ENCODE peak calls at places on chromosomes 11 and 22, in nine cellular contexts. P, X, T, S, A, I, H, W and V are unnamed samples.

GRCh38 chr11:23233075-23233474 is 372.8 kb upstream of the CCDC179 start:
- DNase-seq in P (no peak), X (no peak), T (no peak), S (no peak), A (no peak), I (no peak), H (no peak), W (peak), V (no peak)

GRCh38 chr11:16984229-16984628 is 30.0 kb downstream of the PLEKHA7 start:
- DNase-seq in P (no peak), X (no peak), T (no peak), S (no peak), A (no peak), I (no peak), H (no peak), W (no peak), V (no peak)

GRCh38 chr11:1639666-1640065 is 10.1 kb downstream of the KRTAP5-5 start:
- DNase-seq in P (no peak), X (no peak), T (no peak), S (no peak), A (no peak), I (no peak), H (no peak), W (no peak), V (no peak)

GRCh38 chr11:57491371-57492061 is 24.0 kb downstream of the SLC43A1 start:
- DNase-seq in P (peak), X (no peak), T (no peak), S (no peak), A (no peak), I (no peak), H (no peak), W (no peak), V (no peak)

GRCh38 chr11:12279672-12280108 is 97.7 kb upstream of the PARVA start:
- DNase-seq in P (no peak), X (peak), T (no peak), S (no peak), A (no peak), I (no peak), H (no peak), W (no peak), V (no peak)

GRCh38 chr22:25623310-25623734 is 58.8 kb downstream of the GRK3 start:
- DNase-seq in P (no peak), X (no peak), T (no peak), S (no peak), A (no peak), I (no peak), H (no peak), W (no peak), V (no peak)

GRCh38 chr11:1938343-1939005 is 8.7 kb upstream of the MRPL23 start:
- DNase-seq in P (no peak), X (peak), T (no peak), S (no peak), A (no peak), I (no peak), H (no peak), W (no peak), V (no peak)

GRCh38 chr22:36211237-36211881 is 9.8 kb upstream of the APOL4 start:
- DNase-seq in P (no peak), X (peak), T (no peak), S (no peak), A (no peak), I (no peak), H (no peak), W (peak), V (no peak)

GRCh38 chr22:25357056-25357455 is 137.6 kb downstream of the CRYBB2 start:
- DNase-seq in P (no peak), X (no peak), T (no peak), S (no peak), A (no peak), I (no peak), H (no peak), W (no peak), V (peak)

GRCh38 chr11:45556851-45557707 is 108.3 kb downstream of the CHST1 start:
- DNase-seq in P (no peak), X (no peak), T (no peak), S (no peak), A (no peak), I (no peak), H (no peak), W (no peak), V (no peak)

GRCh38 chr11:116179346-116179850 is 593.4 kb downstream of the BUD13 start:
- DNase-seq in P (no peak), X (no peak), T (no peak), S (no peak), A (no peak), I (no peak), H (no peak), W (no peak), V (no peak)

GRCh38 chr11:1968454-1968995 is 21.4 kb downstream of the MRPL23 start:
- DNase-seq in P (no peak), X (peak), T (no peak), S (peak), A (no peak), I (no peak), H (no peak), W (no peak), V (peak)

DNA sequence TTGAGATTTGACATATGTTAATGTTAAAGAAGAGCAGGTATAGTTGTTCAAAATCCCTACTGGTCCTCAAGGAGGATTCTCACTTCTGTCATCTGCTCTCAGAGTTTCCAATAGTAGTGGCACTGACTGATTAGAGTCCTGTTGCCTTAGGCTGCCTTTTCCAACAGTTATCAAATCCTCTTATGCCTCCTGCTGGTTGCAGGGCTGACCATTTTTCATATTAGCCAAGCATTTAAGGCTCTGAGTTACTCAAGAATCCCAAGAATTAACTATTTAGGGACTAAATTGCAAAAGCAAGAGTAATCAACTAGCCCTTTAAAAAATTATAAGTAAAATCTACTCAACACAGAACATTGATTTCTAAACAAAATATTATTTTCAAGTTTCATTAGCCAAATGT is 212.0 kb upstream of the CHORDC1 start:
- DNase-seq in P (no peak), X (no peak), T (no peak), S (no peak), A (no peak), I (no peak), H (peak), W (no peak), V (no peak)
- TF ChIP-seq CTCF in P (no peak), X (peak), T (no peak), S (no peak), A (no peak), I (no peak), H (no peak), W (no peak), V (no peak)

GRCh38 chr22:39965749-39966148 is 5.6 kb downstream of the TMA7B start:
- DNase-seq in P (no peak), X (no peak), T (no peak), S (no peak), A (no peak), I (no peak), H (peak), W (no peak), V (no peak)
- TF ChIP-seq POLR2A in P (no peak), X (no peak), T (no peak), S (no peak), A (no peak), I (no peak), H (no peak), W (no peak), V (no peak)

DNA sequence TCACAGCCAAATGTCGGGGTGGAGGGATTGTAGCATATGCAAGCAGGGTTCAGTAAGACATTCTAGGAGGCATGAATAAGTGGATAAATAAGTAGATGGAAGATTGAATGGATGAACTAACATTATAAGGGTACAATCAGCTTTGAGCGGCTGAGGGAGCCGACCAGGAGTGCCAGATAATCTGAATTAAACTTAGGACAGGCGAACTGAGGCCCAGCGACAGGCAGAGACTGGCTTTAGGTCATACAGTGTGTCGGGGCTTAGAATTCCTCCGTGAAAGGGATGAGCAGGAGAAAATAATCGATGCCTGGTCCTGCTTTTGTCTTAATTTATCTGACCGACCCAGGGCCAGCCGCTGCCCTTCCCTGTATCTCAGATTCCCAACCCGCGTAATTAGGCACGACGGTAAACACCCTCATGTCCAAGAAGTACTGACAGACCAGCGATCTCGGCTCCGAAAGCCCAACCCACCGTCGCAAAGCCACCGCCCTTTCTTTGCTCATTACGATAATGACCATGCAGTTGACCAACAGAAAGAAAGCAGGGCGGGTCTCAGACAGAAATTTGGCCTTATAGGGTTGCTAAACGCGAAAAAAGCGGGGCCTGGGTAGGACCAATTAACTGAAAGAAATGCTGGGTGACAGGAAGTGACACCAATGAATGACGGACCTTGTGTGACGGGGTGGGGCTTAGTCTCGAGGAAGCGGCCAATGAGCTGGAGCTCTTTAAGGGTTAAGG is 523 bp downstream of the ANAPC15 start:
- DNase-seq in P (peak), X (peak), T (peak), S (peak), A (peak), I (peak), H (peak), W (peak), V (peak)
- TF ChIP-seq CTCF in P (no peak), X (no peak), T (no peak), S (no peak), A (no peak), I (no peak), H (no peak), W (no peak), V (no peak)

GRCh38 chr22:47629791-47630655 is 867.6 kb downstream of the TBC1D22A start:
- DNase-seq in P (no peak), X (no peak), T (no peak), S (no peak), A (no peak), I (no peak), H (no peak), W (no peak), V (no peak)

GRCh38 chr22:47628477-47629272 is 866.2 kb downstream of the TBC1D22A start:
- DNase-seq in P (no peak), X (no peak), T (no peak), S (no peak), A (no peak), I (no peak), H (no peak), W (no peak), V (no peak)

GRCh38 chr22:47627561-47628253 is 865.3 kb downstream of the TBC1D22A start:
- DNase-seq in P (no peak), X (no peak), T (no peak), S (no peak), A (no peak), I (no peak), H (no peak), W (no peak), V (no peak)

GRCh38 chr22:47630741-47631534 is 868.5 kb downstream of the TBC1D22A start:
- DNase-seq in P (no peak), X (no peak), T (no peak), S (no peak), A (no peak), I (no peak), H (no peak), W (no peak), V (no peak)

DNA sequence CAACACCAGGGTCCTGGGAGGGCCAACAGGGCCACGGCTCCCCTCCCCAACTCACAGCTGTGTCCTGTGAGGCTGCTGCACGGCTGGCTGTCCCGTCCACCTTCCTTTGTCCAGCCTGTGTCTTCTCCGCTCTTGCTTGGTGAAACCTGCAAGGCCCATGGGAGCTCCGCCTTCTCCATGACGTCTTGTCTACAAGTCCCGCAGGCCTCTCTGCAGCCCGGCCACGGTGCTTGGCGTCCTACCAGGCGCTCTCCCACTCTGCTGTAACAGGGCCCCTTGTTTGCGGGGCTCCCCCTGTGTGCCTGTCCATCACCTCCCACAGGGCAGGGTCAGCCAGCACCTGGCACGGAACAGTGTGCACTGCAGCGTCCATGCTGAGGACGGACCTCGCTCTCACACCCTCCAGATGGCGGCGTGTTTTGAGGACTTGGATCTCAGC is 866.8 kb downstream of the TBC1D22A start:
- DNase-seq in P (no peak), X (no peak), T (no peak), S (no peak), A (no peak), I (no peak), H (no peak), W (no peak), V (peak)
- TF ChIP-seq POLR2A in P (no peak), X (no peak), T (no peak), S (no peak), A (no peak), I (no peak), H (no peak), W (no peak), V (no peak)

GRCh38 chr11:124661553-124661952 is 12.0 kb downstream of the SIAE start:
- DNase-seq in P (no peak), X (no peak), T (no peak), S (no peak), A (no peak), I (no peak), H (no peak), W (no peak), V (no peak)
- TF ChIP-seq CTCF in P (no peak), X (no peak), T (no peak), S (no peak), A (no peak), I (no peak), H (no peak), W (no peak), V (no peak)

GRCh38 chr22:37229012-37229804 is 14.9 kb downstream of the RAC2 start:
- DNase-seq in P (no peak), X (no peak), T (no peak), S (no peak), A (peak), I (no peak), H (no peak), W (peak), V (no peak)

GRCh38 chr22:37228106-37229011 is 15.7 kb downstream of the RAC2 start:
- DNase-seq in P (peak), X (peak), T (no peak), S (peak), A (no peak), I (no peak), H (no peak), W (peak), V (no peak)

GRCh38 chr22:37230673-37231405 is 13.2 kb downstream of the RAC2 start:
- DNase-seq in P (peak), X (no peak), T (no peak), S (no peak), A (no peak), I (no peak), H (no peak), W (no peak), V (no peak)

GRCh38 chr22:37231406-37232139 is 12.5 kb downstream of the RAC2 start:
- DNase-seq in P (no peak), X (no peak), T (no peak), S (no peak), A (no peak), I (no peak), H (no peak), W (no peak), V (no peak)

DNA sequence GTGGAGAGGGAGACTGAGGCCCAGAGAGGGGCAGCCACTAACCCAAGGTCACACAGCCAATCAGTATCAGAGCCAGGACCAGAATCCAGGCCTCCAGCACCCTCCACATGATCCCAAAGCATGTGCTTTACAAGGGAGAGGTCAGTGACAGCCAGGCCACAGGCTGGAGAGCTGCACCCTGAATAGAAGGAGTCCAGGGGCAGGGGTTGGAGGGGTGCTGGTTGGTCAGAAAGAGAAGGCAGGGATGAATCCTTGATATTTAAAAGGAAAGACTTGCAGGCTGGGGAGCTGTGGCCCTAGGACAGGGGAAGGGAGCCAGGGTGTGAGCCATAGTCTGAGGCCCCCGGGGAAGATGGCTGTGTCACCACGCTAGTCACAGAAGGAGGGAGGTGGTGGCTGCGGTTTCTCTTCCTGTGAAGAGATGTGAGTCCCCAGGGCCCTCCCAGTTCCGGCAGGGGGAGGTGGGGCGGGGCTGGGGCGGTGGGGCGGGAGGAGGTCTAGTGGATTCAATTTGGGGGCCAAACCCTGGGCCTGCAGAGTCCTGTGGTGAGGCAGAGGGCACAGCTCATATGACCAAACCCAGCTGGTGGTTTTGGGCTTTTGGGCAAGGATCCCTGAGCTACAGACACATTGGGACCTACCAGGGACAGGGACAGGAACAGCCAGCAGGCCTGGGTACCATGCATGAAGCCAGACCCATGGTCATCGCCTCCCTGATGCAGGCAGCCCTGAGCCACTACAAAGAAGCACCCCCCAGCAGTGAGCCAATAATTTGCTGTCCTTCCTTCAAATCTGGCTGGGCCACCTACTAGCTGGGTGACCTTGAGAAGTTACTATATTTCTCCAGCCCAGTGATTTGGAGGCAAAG is 14.0 kb downstream of the RAC2 start:
- DNase-seq in P (peak), X (no peak), T (no peak), S (no peak), A (no peak), I (no peak), H (no peak), W (peak), V (no peak)
- TF ChIP-seq POLR2A in P (no peak), X (no peak), T (no peak), S (no peak), A (no peak), I (no peak), H (no peak), W (no peak), V (no peak)

GRCh38 chr11:74935285-74935684 is 13.6 kb downstream of the XRRA1 start:
- DNase-seq in P (no peak), X (no peak), T (no peak), S (no peak), A (no peak), I (no peak), H (no peak), W (no peak), V (no peak)

GRCh38 chr11:74936087-74936486 is 12.8 kb downstream of the XRRA1 start:
- DNase-seq in P (no peak), X (no peak), T (no peak), S (no peak), A (no peak), I (no peak), H (no peak), W (no peak), V (no peak)

GRCh38 chr11:74932169-74932568 is 16.7 kb downstream of the XRRA1 start:
- DNase-seq in P (no peak), X (no peak), T (no peak), S (no peak), A (no peak), I (no peak), H (no peak), W (peak), V (no peak)

GRCh38 chr11:74932797-74933196 is 16.1 kb downstream of the XRRA1 start:
- DNase-seq in P (no peak), X (no peak), T (no peak), S (no peak), A (no peak), I (no peak), H (no peak), W (peak), V (no peak)

GRCh38 chr11:74933765-74934164 is 15.1 kb downstream of the XRRA1 start:
- DNase-seq in P (no peak), X (no peak), T (no peak), S (no peak), A (no peak), I (no peak), H (no peak), W (no peak), V (no peak)
- TF ChIP-seq CTCF in P (no peak), X (no peak), T (no peak), S (no peak), A (no peak), I (no peak), H (no peak), W (no peak), V (no peak)

GRCh38 chr11:67439321-67440228 is 2.1 kb upstream of the PTPRCAP start:
- DNase-seq in P (peak), X (no peak), T (no peak), S (peak), A (peak), I (no peak), H (no peak), W (no peak), V (no peak)
- TF ChIP-seq POLR2A in P (no peak), X (no peak), T (no peak), S (no peak), A (no peak), I (no peak), H (no peak), W (no peak), V (no peak)